ENCODE peak calls at places on chromosomes 5 and 9, in eight cellular contexts. E is stimulated activated CD8-positive, alpha-beta memory T cell treated with anti-CD3 and anti-CD28 coated beads, Interleukin-15, amount 100 ng/mL, for 4 hours; F is HFFc6; H is DMS153; U is amygdala; J is NCI-H2081; A is neural crest cell; Y is cardiac fibroblast. M is an unnamed sample.

GRCh38 chr5:167207081-167207480 is 1084.4 kb upstream of the WWC1 start:
- DNase-seq in E (no peak), F (no peak), H (no peak), U (no peak), J (no peak), A (no peak), Y (peak), M (no peak)

GRCh38 chr5:1212881-1213280 is 11.5 kb downstream of the SLC6A19 start:
- DNase-seq in E (no peak), F (no peak), H (no peak), U (no peak), J (no peak), A (no peak), Y (no peak), M (no peak)

GRCh38 chr5:56170557-56170956 is 62.6 kb downstream of the ANKRD55 start:
- DNase-seq in E (no peak), F (no peak), H (no peak), U (no peak), J (no peak), A (no peak), Y (peak), M (no peak)

GRCh38 chr5:82387819-82388166 is 109.6 kb upstream of the RPS23 start:
- DNase-seq in E (no peak), F (no peak), H (no peak), U (no peak), J (no peak), A (no peak), Y (no peak), M (no peak)

GRCh38 chr5:1874820-1875219 is 7.9 kb downstream of the IRX4 start:
- DNase-seq in E (no peak), F (no peak), H (peak), U (no peak), J (peak), A (no peak), Y (no peak), M (no peak)

GRCh38 chr5:142911775-142912174 is 141.6 kb downstream of the ARHGAP26 start:
- DNase-seq in E (no peak), F (no peak), H (no peak), U (no peak), J (no peak), A (no peak), Y (no peak), M (no peak)

GRCh38 chr9:124752967-124753366 is 18.1 kb downstream of the NR6A1 start:
- DNase-seq in E (no peak), F (peak), H (no peak), U (no peak), J (no peak), A (no peak), Y (no peak), M (no peak)

GRCh38 chr9:21941337-21941995 is 52.7 kb downstream of the CDKN2A start:
- DNase-seq in E (no peak), F (no peak), H (no peak), U (no peak), J (no peak), A (no peak), Y (no peak), M (peak)

GRCh38 chr5:133778636-133779035 is 166.3 kb upstream of the FSTL4 start:
- DNase-seq in E (no peak), F (no peak), H (no peak), U (no peak), J (no peak), A (no peak), Y (no peak), M (no peak)

GRCh38 chr5:144093400-144093799 is 77.1 kb downstream of the YIPF5 start:
- DNase-seq in E (no peak), F (no peak), H (no peak), U (no peak), J (no peak), A (no peak), Y (no peak), M (no peak)

GRCh38 chr5:132327278-132327959 is 33.2 kb downstream of the SLC22A4 start:
- DNase-seq in E (no peak), F (no peak), H (no peak), U (no peak), J (no peak), A (no peak), Y (peak), M (peak)

GRCh38 chr9:129910628-129911567 is 75.6 kb downstream of the USP20 start:
- DNase-seq in E (no peak), F (peak), H (no peak), U (no peak), J (no peak), A (no peak), Y (peak), M (no peak)

GRCh38 chr5:112569596-112569995 is 150.5 kb upstream of the EPB41L4A start:
- DNase-seq in E (no peak), F (no peak), H (no peak), U (no peak), J (no peak), A (no peak), Y (no peak), M (no peak)

GRCh38 chr9:135022191-135022870 is 65.1 kb upstream of the OLFM1 start:
- DNase-seq in E (no peak), F (no peak), H (no peak), U (no peak), J (no peak), A (no peak), Y (no peak), M (no peak)

GRCh38 chr5:133041910-133042309 is 9.9 kb upstream of the HSPA4 start:
- DNase-seq in E (no peak), F (peak), H (no peak), U (no peak), J (no peak), A (no peak), Y (peak), M (no peak)

GRCh38 chr9:101536351-101536750 is 2.7 kb downstream of the RNF20 start:
- DNase-seq in E (no peak), F (no peak), H (no peak), U (no peak), J (no peak), A (no peak), Y (peak), M (no peak)

GRCh38 chr5:142280066-142281011 is 44.5 kb downstream of the SPRY4 start:
- DNase-seq in E (no peak), F (no peak), H (no peak), U (no peak), J (no peak), A (peak), Y (peak), M (no peak)

GRCh38 chr9:6873862-6874261 is 116.1 kb downstream of the KDM4C start:
- DNase-seq in E (no peak), F (peak), H (no peak), U (no peak), J (no peak), A (no peak), Y (peak), M (no peak)